ENCODE peak calls at places on chromosomes 3 and 15, in five cellular contexts. Q is IMR-90, J is ovary, U is transverse colon, V is HCT116. P is an unnamed sample.

GRCh38 chr3:62686486-62686885 is 188.7 kb downstream of the CADPS start:
- DNase-seq in Q (no peak), J (no peak), U (no peak), V (no peak), P (no peak)

GRCh38 chr3:72100062-72100511 is 315.1 kb upstream of the PROK2 start:
- DNase-seq in Q (no peak), J (peak), U (no peak), V (no peak), P (no peak)

GRCh38 chr3:185986201-185986600 is 48.4 kb upstream of the TRA2B start:
- DNase-seq in Q (no peak), J (no peak), U (no peak), V (no peak), P (no peak)

GRCh38 chr3:18127181-18127863 is 297.8 kb downstream of the SATB1 start:
- DNase-seq in Q (no peak), J (no peak), U (no peak), V (no peak), P (no peak)

GRCh38 chr3:152047465-152047864 is 174.0 kb downstream of the SUCNR1 start:
- DNase-seq in Q (peak), J (no peak), U (no peak), V (no peak), P (no peak)

GRCh38 chr3:100634493-100635272 is 25.3 kb downstream of the ADGRG7 start:
- DNase-seq in Q (peak), J (no peak), U (peak), V (peak), P (peak)

GRCh38 chr15:32659340-32659831 is 17.9 kb downstream of the SCG5 start:
- DNase-seq in Q (peak), J (no peak), U (no peak), V (no peak), P (no peak)

GRCh38 chr15:70397816-70398215 is 300.1 kb upstream of the TLE3 start:
- DNase-seq in Q (no peak), J (no peak), U (no peak), V (no peak), P (no peak)

GRCh38 chr15:95629503-95630168 is 700.9 kb upstream of the NR2F2 start:
- DNase-seq in Q (no peak), J (no peak), U (no peak), V (no peak), P (no peak)

GRCh38 chr15:31463521-31464102 is 137.0 kb downstream of the KLF13 start:
- DNase-seq in Q (no peak), J (no peak), U (no peak), V (no peak), P (no peak)

GRCh38 chr15:66885281-66885915 is 180.0 kb upstream of the SMAD3 start:
- DNase-seq in Q (no peak), J (no peak), U (no peak), V (no peak), P (no peak)

GRCh38 chr3:71658131-71658530 is 67.1 kb downstream of the EIF4E3 start:
- DNase-seq in Q (peak), J (peak), U (peak), V (peak), P (no peak)

GRCh38 chr3:140145501-140145900 is 210.5 kb downstream of the CLSTN2 start:
- DNase-seq in Q (no peak), J (no peak), U (no peak), V (no peak), P (no peak)

GRCh38 chr3:195388380-195388779 is 54.4 kb downstream of the ACAP2 start:
- DNase-seq in Q (no peak), J (no peak), U (peak), V (no peak), P (no peak)

GRCh38 chr3:195384952-195385351 is 57.9 kb downstream of the ACAP2 start:
- DNase-seq in Q (no peak), J (no peak), U (no peak), V (no peak), P (no peak)

GRCh38 chr15:99282129-99282528 is 30.8 kb downstream of the LRRC28 start:
- DNase-seq in Q (no peak), J (no peak), U (no peak), V (no peak), P (no peak)

GRCh38 chr3:146100825-146101444 is 60.0 kb downstream of the PLOD2 start:
- DNase-seq in Q (peak), J (no peak), U (no peak), V (no peak), P (no peak)

GRCh38 chr3:100086401-100086800 is 27.9 kb downstream of the FILIP1L start:
- DNase-seq in Q (no peak), J (no peak), U (no peak), V (no peak), P (no peak)

GRCh38 chr3:190577225-190577624 is 63.3 kb downstream of the IL1RAP start:
- DNase-seq in Q (no peak), J (no peak), U (no peak), V (no peak), P (no peak)

GRCh38 chr15:95932676-95933075 is 397.8 kb upstream of the NR2F2 start:
- DNase-seq in Q (peak), J (no peak), U (no peak), V (peak), P (no peak)

GRCh38 chr3:100297784-100298183 is 36.8 kb upstream of the NIT2 start:
- DNase-seq in Q (peak), J (no peak), U (no peak), V (no peak), P (no peak)

GRCh38 chr3:71309342-71309741 is 274.2 kb downstream of the FOXP1 start:
- DNase-seq in Q (no peak), J (no peak), U (no peak), V (no peak), P (no peak)

GRCh38 chr15:44468713-44469385 is 41.4 kb downstream of the CTDSPL2 start:
- DNase-seq in Q (peak), J (no peak), U (no peak), V (peak), P (no peak)

GRCh38 chr3:14561051-14561634 is 21.0 kb upstream of the GRIP2 start:
- DNase-seq in Q (peak), J (no peak), U (no peak), V (no peak), P (no peak)

GRCh38 chr3:172911142-172911541 is 160.6 kb downstream of the ECT2 start:
- DNase-seq in Q (no peak), J (no peak), U (no peak), V (no peak), P (peak)

GRCh38 chr3:22887664-22888291 is 315.3 kb upstream of the UBE2E2 start:
- DNase-seq in Q (peak), J (no peak), U (peak), V (peak), P (peak)

GRCh38 chr15:39874890-39875549 is 45.0 kb downstream of the GPR176 start:
- DNase-seq in Q (no peak), J (no peak), U (peak), V (peak), P (peak)

GRCh38 chr3:48187579-48188265 is 495 bp downstream of the CDC25A start:
- DNase-seq in Q (no peak), J (peak), U (peak), V (no peak), P (peak)

GRCh38 chr15:97947465-97948262 is 12.8 kb upstream of the ARRDC4 start:
- DNase-seq in Q (peak), J (no peak), U (peak), V (no peak), P (no peak)

GRCh38 chr15:66633851-66634250 is 68.1 kb upstream of the LCTL start:
- DNase-seq in Q (no peak), J (no peak), U (no peak), V (no peak), P (no peak)

GRCh38 chr15:50083424-50084025 is 35.5 kb downstream of the ATP8B4 start:
- DNase-seq in Q (no peak), J (no peak), U (no peak), V (no peak), P (no peak)

GRCh38 chr3:5400959-5401358 is 213.5 kb downstream of the EDEM1 start:
- DNase-seq in Q (no peak), J (no peak), U (no peak), V (no peak), P (no peak)

GRCh38 chr3:45325676-45326075 is 62.7 kb upstream of the LARS2 start:
- DNase-seq in Q (no peak), J (no peak), U (no peak), V (no peak), P (no peak)

GRCh38 chr3:48990636-48991421 is 788 bp downstream of the P4HTM start:
- DNase-seq in Q (no peak), J (peak), U (peak), V (no peak), P (peak)

GRCh38 chr3:69232447-69232846 is 110.1 kb upstream of the LMOD3 start:
- DNase-seq in Q (no peak), J (no peak), U (no peak), V (no peak), P (no peak)

GRCh38 chr15:68364028-68364659 is 67.8 kb downstream of the ITGA11 start:
- DNase-seq in Q (peak), J (no peak), U (no peak), V (no peak), P (no peak)

GRCh38 chr3:61251174-61251972 is at the start of gene FHIT:
- DNase-seq in Q (peak), J (peak), U (peak), V (peak), P (peak)
- TF ChIP-seq POLR2A in Q (no peak), J (peak), U (peak), V (no peak), P (peak)

DNA sequence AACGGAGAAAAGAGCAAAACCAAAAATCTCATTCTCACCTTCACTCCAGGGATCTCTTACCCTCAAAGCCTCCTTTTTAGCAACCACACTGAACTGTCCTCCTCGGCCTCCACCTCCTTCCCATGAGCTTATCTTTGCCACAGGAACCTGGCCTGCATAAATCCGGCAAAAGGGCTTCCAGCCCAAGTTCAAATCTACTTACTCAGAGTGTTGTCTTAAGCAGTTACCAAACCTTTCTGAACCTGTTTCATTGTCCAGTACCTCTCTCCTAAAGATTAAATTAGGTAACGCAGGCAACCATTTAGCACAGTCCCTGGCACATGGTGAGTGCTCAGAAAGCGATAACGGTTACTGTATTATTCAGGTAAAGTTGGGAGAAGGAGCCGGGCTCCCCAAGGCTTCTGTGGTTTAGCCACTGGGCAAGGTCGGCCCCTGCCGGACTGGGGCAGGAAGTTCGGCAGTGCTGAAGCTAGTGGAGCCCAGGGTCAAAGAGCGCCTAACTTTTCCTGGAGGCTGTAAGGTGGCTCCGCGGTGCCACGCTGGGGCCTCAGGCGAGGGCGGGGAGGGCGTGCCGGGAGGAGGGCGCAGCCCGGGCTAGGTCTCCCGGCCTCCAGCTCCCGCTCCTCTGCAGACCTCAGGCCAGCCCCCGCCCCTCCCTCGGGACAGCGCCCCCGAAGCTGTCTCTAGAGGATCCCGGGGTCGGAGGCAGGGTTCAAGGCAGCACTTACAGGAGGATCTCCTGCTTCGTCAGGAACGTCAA is 620 bp downstream of the CIB1 start:
- DNase-seq in Q (peak), J (no peak), U (peak), V (no peak), P (peak)
- TF ChIP-seq POLR2A in Q (no peak), J (no peak), U (peak), V (no peak), P (no peak)

DNA sequence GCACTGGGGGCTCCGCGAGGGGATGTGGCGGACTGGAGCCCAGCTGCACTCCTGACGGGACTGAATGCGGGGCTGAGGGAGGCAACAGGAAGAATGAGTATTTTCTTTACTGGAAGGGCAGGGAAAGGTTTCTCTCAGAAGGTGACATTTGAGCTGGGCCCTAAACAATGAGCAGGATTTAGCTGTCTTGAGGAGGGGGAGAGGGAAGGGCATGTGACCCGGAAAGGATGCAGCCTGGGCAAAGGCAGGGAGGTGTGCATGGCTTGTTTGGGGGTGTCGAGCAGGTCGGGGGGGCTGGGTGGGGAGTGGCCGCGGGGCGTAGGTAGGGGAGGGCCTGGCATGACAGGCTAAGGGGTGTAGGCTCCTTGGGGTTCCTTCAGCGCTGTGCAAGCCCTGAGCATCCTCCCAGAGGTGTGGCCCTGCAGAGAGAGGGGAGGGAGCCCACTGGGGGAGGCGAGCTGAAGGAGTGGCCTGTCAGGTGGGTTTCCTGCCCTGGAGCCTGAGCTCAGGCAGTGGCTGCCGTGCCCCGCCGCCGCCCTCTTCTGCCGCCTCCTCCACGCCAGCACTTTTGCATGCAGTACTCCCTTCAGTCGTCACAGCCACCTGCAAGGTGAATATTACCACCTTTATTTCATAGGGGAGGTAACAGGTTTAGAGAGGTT is 17.2 kb upstream of the ANKDD1A start:
- DNase-seq in Q (no peak), J (no peak), U (peak), V (no peak), P (peak)
- TF ChIP-seq POLR2A in Q (no peak), J (no peak), U (peak), V (no peak), P (no peak)

DNA sequence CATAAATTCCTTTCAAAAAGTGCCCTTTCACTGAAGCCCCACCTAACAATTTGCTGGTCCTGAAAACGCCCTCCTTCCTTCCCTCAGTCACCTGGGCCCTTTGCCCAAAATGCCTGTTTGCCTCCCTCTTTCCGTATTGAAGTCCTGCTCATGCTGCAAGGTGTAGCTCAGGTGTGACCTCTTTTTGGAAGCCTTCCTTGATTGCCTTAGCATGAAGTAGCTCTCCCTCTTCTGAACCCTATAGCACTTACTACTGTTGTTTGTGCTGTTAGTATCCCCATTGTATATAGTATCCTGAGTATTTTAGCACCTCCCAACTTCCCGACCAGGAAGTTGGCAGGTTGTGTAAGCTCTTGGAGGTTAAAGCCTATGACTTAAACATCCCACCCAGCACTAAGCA is 1.7 kb downstream of the PLS1 start:
- DNase-seq in Q (no peak), J (no peak), U (peak), V (no peak), P (peak)
- TF ChIP-seq POLR2A in Q (no peak), J (no peak), U (peak), V (no peak), P (no peak)

DNA sequence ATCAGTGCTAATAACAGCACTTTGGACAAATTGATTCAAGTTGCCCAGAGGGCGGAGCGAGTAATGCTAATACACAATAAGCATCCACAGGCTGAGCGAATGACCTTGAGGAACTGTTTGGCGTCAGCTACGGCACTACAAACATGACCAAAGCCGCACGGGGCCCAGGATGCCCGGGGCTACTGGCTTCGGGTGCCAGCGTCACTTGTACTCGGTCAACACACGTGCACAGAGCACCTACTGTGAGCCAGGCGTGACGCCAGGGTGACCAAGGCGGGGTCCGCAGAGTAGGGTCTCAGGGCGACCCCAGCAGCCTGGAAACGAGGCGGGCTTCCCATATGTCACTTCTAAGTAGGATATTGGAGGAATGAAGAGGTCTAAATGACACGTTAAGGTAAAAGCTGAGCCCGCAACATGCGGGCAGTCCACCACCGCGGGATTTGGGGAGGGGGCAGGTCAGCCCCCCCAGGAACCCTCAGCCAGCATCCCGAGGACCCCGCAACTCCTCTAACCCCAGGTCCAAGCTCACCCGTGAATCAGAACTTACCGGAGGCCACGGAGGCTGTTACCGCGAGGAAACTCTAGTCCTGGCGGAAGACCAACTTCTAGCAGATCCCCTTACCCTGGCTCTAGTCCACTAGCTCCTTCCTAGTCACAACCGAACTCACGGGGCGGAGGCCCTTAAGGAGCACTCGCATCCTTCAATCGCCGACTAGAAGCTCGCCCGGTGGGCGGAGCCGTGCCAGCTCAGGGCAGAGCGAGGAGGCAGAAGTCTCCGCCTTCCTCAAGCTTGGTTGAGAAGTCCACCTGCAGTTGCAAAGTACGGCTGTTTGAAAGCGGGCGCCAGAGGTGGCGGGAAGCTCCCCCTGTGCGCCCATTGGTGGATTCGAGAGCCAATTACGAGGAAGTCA is at the start of gene CEP152:
- DNase-seq in Q (peak), J (peak), U (peak), V (peak), P (peak)
- TF ChIP-seq POLR2A in Q (no peak), J (no peak), U (peak), V (peak), P (peak)

GRCh38 chr15:75453703-75454470 is 2.4 kb upstream of the SIN3A start:
- DNase-seq in Q (peak), J (peak), U (peak), V (peak), P (peak)
- TF ChIP-seq POLR2A in Q (peak), J (peak), U (peak), V (peak), P (peak)

P was measured in erythroblast.